ENCODE peak calls at places on chromosomes 13 and 19, in four cellular contexts. C, E, I and J are unnamed samples.

GRCh38 chr19:1302534-1303239 is 17.0 kb downstream of the EFNA2 start:
- DNase-seq in C (no peak), E (no peak), I (no peak), J (no peak)

GRCh38 chr19:32570081-32570785 is 10.8 kb upstream of the PDCD5 start:
- DNase-seq in C (no peak), E (peak; percentile 43), I (peak; percentile 15), J (peak; percentile 9)

GRCh38 chr19:56104423-56104822 is 16.7 kb downstream of the ZNF787 start:
- DNase-seq in C (no peak), E (no peak), I (no peak), J (no peak)

GRCh38 chr19:5891938-5892771 is 11.4 kb downstream of the NDUFA11 start:
- DNase-seq in C (peak; percentile 57), E (peak; percentile 12), I (no peak), J (no peak)

GRCh38 chr19:55552620-55553019 is 7.3 kb upstream of the SBK3 start:
- DNase-seq in C (no peak), E (no peak), I (no peak), J (no peak)

GRCh38 chr19:33595783-33596182 is 26.0 kb upstream of the CHST8 start:
- DNase-seq in C (no peak), E (no peak), I (no peak), J (no peak)

GRCh38 chr19:32373614-32374295 is 28.3 kb downstream of the ZNF507 start:
- DNase-seq in C (no peak), E (no peak), I (peak; percentile 70), J (no peak)

GRCh38 chr13:92188574-92188973 is 790.2 kb downstream of the GPC5 start:
- DNase-seq in C (no peak), E (no peak), I (no peak), J (no peak)

GRCh38 chr13:112855859-112856258 is 113.2 kb upstream of the MCF2L start:
- DNase-seq in C (no peak), E (no peak), I (no peak), J (no peak)

GRCh38 chr19:46287585-46287984 is 9.3 kb upstream of the HIF3A start:
- DNase-seq in C (no peak), E (no peak), I (no peak), J (no peak)

GRCh38 chr19:7663711-7664110 is 5.1 kb upstream of the RETN start:
- DNase-seq in C (no peak), E (no peak), I (no peak), J (no peak)

GRCh38 chr13:77513719-77514335 is 21.7 kb upstream of the SCEL start:
- DNase-seq in C (no peak), E (no peak), I (no peak), J (no peak)

GRCh38 chr19:12333162-12334159 is at the start of gene ZNF563:
- DNase-seq in C (peak; percentile 98), E (peak; percentile 98), I (peak; percentile 96), J (peak; percentile 98)

GRCh38 chr13:75666646-75667351 is 30.7 kb downstream of the LMO7 start:
- DNase-seq in C (no peak), E (no peak), I (peak; percentile 61), J (no peak)

GRCh38 chr19:30374791-30375650 is 2.8 kb downstream of the ZNF536 start:
- DNase-seq in C (no peak), E (no peak), I (no peak), J (no peak)

GRCh38 chr19:38667552-38668205 is 20.2 kb downstream of the ACTN4 start:
- DNase-seq in C (no peak), E (no peak), I (no peak), J (no peak)

GRCh38 chr13:99371956-99372355 is 64.8 kb upstream of the GPR183 start:
- DNase-seq in C (no peak), E (peak; percentile 68), I (no peak), J (no peak)

GRCh38 chr13:43786766-43787517 is at the start of gene ENOX1:
- DNase-seq in C (peak; percentile 46), E (no peak), I (peak; percentile 39), J (peak; percentile 80)

GRCh38 chr19:3699071-3699740 is 1.1 kb downstream of the PIP5K1C start:
- DNase-seq in C (peak; percentile 44), E (no peak), I (peak; percentile 39), J (peak; percentile 75)

GRCh38 chr13:110574161-110574560 is 12.6 kb upstream of the RAB20 start:
- DNase-seq in C (no peak), E (no peak), I (no peak), J (no peak)

GRCh38 chr19:798415-799075 is 1.3 kb downstream of the PTBP1 start:
- DNase-seq in C (peak; percentile 77), E (no peak), I (no peak), J (peak; percentile 31)

GRCh38 chr13:27172495-27172842 is 858 bp upstream of the USP12 start:
- DNase-seq in C (no peak), E (no peak), I (no peak), J (no peak)

GRCh38 chr13:39501711-39502324 is 101.2 kb downstream of the LHFPL6 start:
- DNase-seq in C (no peak), E (no peak), I (no peak), J (no peak)

GRCh38 chr13:75787249-75787940 is 151.3 kb downstream of the LMO7 start:
- DNase-seq in C (no peak), E (no peak), I (no peak), J (no peak)

GRCh38 chr19:6519289-6519688 is 11.5 kb upstream of the TNFSF9 start:
- DNase-seq in C (no peak), E (no peak), I (no peak), J (no peak)

GRCh38 chr13:41182231-41182630 is 12.1 kb downstream of the KBTBD7 start:
- DNase-seq in C (no peak), E (no peak), I (no peak), J (no peak)

GRCh38 chr13:41178040-41178439 is 16.3 kb downstream of the KBTBD7 start:
- DNase-seq in C (no peak), E (no peak), I (no peak), J (no peak)

GRCh38 chr13:41179593-41180250 is 14.6 kb downstream of the KBTBD7 start:
- DNase-seq in C (no peak), E (no peak), I (no peak), J (no peak)

GRCh38 chr13:41177616-41178015 is 16.8 kb downstream of the KBTBD7 start:
- DNase-seq in C (no peak), E (no peak), I (no peak), J (no peak)
- H3K27ac ChIP-seq in C (no peak overlapping the region), E (no peak overlapping the region), I (no peak overlapping the region), J (no peak overlapping the region)

GRCh38 chr13:51599444-51600176 is 15.3 kb downstream of the WDFY2 start:
- DNase-seq in C (no peak), E (no peak), I (no peak), J (no peak)
- TF ChIP-seq CTCF in C (no peak), E (no peak), I (no peak), J (no peak)

GRCh38 chr19:51460164-51460992 is 2.1 kb upstream of the SIGLEC8 start:
- DNase-seq in C (no peak), E (no peak), I (no peak), J (no peak)

GRCh38 chr19:51458051-51458645 is at the start of gene SIGLEC8:
- DNase-seq in C (no peak), E (no peak), I (no peak), J (no peak)

GRCh38 chr19:51458899-51459592 is 792 bp upstream of the SIGLEC8 start:
- DNase-seq in C (no peak), E (no peak), I (no peak), J (no peak)

GRCh38 chr19:51457351-51458013 is 772 bp downstream of the SIGLEC8 start:
- DNase-seq in C (no peak), E (no peak), I (no peak), J (no peak)

GRCh38 chr19:51456541-51457290 is 1.5 kb downstream of the SIGLEC8 start:
- DNase-seq in C (no peak), E (no peak), I (no peak), J (no peak)
- H3K27ac ChIP-seq in C (no peak overlapping the region), E (no peak overlapping the region), I (no peak overlapping the region), J (no peak overlapping the region)

GRCh38 chr19:35887197-35887596 is 13.1 kb downstream of the NFKBID start:
- DNase-seq in C (no peak), E (no peak), I (no peak), J (no peak)

GRCh38 chr19:35890113-35890650 is 10.2 kb downstream of the NFKBID start:
- DNase-seq in C (no peak), E (no peak), I (no peak), J (no peak)

GRCh38 chr19:35885225-35885624 is 15.1 kb downstream of the NFKBID start:
- DNase-seq in C (no peak), E (no peak), I (no peak), J (no peak)

GRCh38 chr19:35885909-35886308 is 14.4 kb downstream of the NFKBID start:
- DNase-seq in C (no peak), E (no peak), I (no peak), J (no peak)

GRCh38 chr19:35889370-35890112 is 10.8 kb downstream of the NFKBID start:
- DNase-seq in C (no peak), E (no peak), I (no peak), J (no peak)
- TF ChIP-seq CTCF in C (no peak), E (no peak), I (no peak), J (no peak)

GRCh38 chr19:22052644-22053013 is 345 bp downstream of the ZNF257 start:
- DNase-seq in C (peak; percentile 16), E (peak; percentile 3), I (no peak), J (peak; percentile 15)
- H3K27ac ChIP-seq in C (no peak overlapping the region), E (no peak overlapping the region), I (no peak overlapping the region), J (no peak overlapping the region)